ENCODE peak calls at places on chromosome 19, in seven cellular contexts. L is stimulated activated CD4-positive, alpha-beta T cell treated with anti-CD3 and anti-CD28 coated beads, Interleukin-4, amount 100 ng/mL, for 48 hours; T is GM23338; J is left ventricle myocardium inferior; N is occipital lobe; C is thoracic aorta; H is NCI-H187 treated with DMSO at 0.1 percent for 48 hours. V is an unnamed sample.
A peak's percentile ranks its signal among the peaks of the same experiment; 100 is the strongest.

GRCh38 chr19:39132344-39132969 is 6.9 kb downstream of the PAK4 start:
- DNase-seq in T (no peak), C (no peak), J (no peak), L (no peak), H (no peak), N (no peak), V (no peak)

GRCh38 chr19:5667751-5668271 is 12.5 kb downstream of the MICOS13 start:
- DNase-seq in N (no peak), T (peak; percentile 80), H (no peak), L (no peak), C (no peak), J (no peak), V (no peak)

GRCh38 chr19:18093439-18094161 is 4.0 kb upstream of the MAST3 start:
- DNase-seq in J (no peak), H (no peak), T (peak; percentile 68), C (no peak), N (no peak), L (no peak), V (no peak)

GRCh38 chr19:4717191-4717965 is 6.3 kb downstream of the DPP9 start:
- DNase-seq in H (no peak), N (no peak), L (no peak), J (no peak), T (no peak), C (no peak), V (no peak)

GRCh38 chr19:15367439-15367838 is 12.1 kb downstream of the AKAP8 start:
- DNase-seq in C (no peak), T (no peak), H (no peak), N (no peak), L (no peak), J (no peak), V (no peak)

GRCh38 chr19:15210323-15210774 is 9.6 kb upstream of the NOTCH3 start:
- DNase-seq in J (peak; percentile 44), T (no peak), L (no peak), C (peak; percentile 85), H (no peak), N (no peak), V (no peak)

GRCh38 chr19:10270616-10271394 is at the start of gene ICAM1:
- DNase-seq in C (no peak), T (peak; percentile 88), N (peak; percentile 13), H (no peak), L (peak; percentile 63), J (peak; percentile 84), V (no peak)

GRCh38 chr19:1214862-1215731 is 9.5 kb downstream of the STK11 start:
- DNase-seq in N (no peak), J (peak; percentile 77), L (no peak), C (no peak), T (no peak), H (no peak), V (no peak)

GRCh38 chr19:32336259-32337111 is 8.9 kb upstream of the ZNF507 start:
- DNase-seq in H (no peak), J (peak; percentile 34), T (no peak), L (no peak), C (no peak), N (no peak), V (no peak)

GRCh38 chr19:16861875-16862274 is 26.9 kb upstream of the F2RL3 start:
- DNase-seq in H (no peak), C (no peak), J (no peak), N (no peak), T (no peak), L (no peak), V (no peak)

GRCh38 chr19:58145849-58146248 is 4.7 kb downstream of the ZNF329 start:
- DNase-seq in J (no peak), C (no peak), T (no peak), N (no peak), L (no peak), H (no peak), V (no peak)

GRCh38 chr19:38250821-38251563 is 5.2 kb downstream of the PPP1R14A start:
- DNase-seq in J (peak; percentile 85), L (no peak), T (peak; percentile 41), N (peak; percentile 40), C (peak; percentile 61), H (no peak), V (no peak)

GRCh38 chr19:6725513-6726231 is 5.2 kb upstream of the C3 start:
- DNase-seq in L (no peak), T (no peak), H (no peak), J (no peak), N (no peak), C (no peak), V (no peak)

GRCh38 chr19:48635263-48635965 is 1.8 kb downstream of the DBP start:
- DNase-seq in N (peak; percentile 33), C (no peak), J (peak; percentile 77), H (no peak), T (peak; percentile 79), L (peak; percentile 74), V (peak; percentile 79)

GRCh38 chr19:39867952-39868351 is 21.8 kb upstream of the FBL start:
- DNase-seq in N (no peak), T (no peak), J (no peak), H (no peak), C (no peak), L (no peak), V (no peak)

GRCh38 chr19:46898731-46899130 is 37.9 kb downstream of the ARHGAP35 start:
- DNase-seq in T (peak; percentile 33), C (no peak), L (no peak), J (no peak), N (peak; percentile 31), H (no peak), V (no peak)